ENCODE peak calls at places on chromosomes 6 and 20, in nine cellular contexts. One of them, this sample, is unnamed.

GRCh38 chr20:62603021-62603906 is 39.0 kb upstream of the SLCO4A1 start:
- DNase-seq in NB4: peak; percentile 99
- DNase-seq in breast epithelium: peak; percentile 97
- DNase-seq in stomach: peak; percentile 88
- DNase-seq in IMR-90: peak; percentile 47
- DNase-seq in right lobe of liver: peak; percentile 81
- DNase-seq in heart left ventricle: peak; percentile 86
- DNase-seq in esophagus squamous epithelium: no peak
- DNase-seq in K562: no peak
- DNase-seq in this sample: no peak

GRCh38 chr6:44096615-44097014 is 30.6 kb downstream of the MRPL14 start:
- DNase-seq in NB4: peak; percentile 77
- DNase-seq in breast epithelium: peak; percentile 70
- DNase-seq in stomach: peak; percentile 83
- DNase-seq in IMR-90: peak; percentile 72
- DNase-seq in right lobe of liver: peak; percentile 82
- DNase-seq in heart left ventricle: peak; percentile 79
- DNase-seq in esophagus squamous epithelium: no peak
- DNase-seq in K562: peak; percentile 73
- DNase-seq in this sample: peak; percentile 88

GRCh38 chr6:33874136-33874535 is 70.3 kb upstream of the MLN start:
- DNase-seq in NB4: no peak
- DNase-seq in breast epithelium: no peak
- DNase-seq in stomach: no peak
- DNase-seq in IMR-90: no peak
- DNase-seq in right lobe of liver: no peak
- DNase-seq in heart left ventricle: no peak
- DNase-seq in esophagus squamous epithelium: no peak
- DNase-seq in K562: no peak
- DNase-seq in this sample: no peak

GRCh38 chr6:134316733-134317431 is 1.0 kb downstream of the SGK1 start:
- DNase-seq in NB4: no peak
- DNase-seq in breast epithelium: no peak
- DNase-seq in stomach: no peak
- DNase-seq in IMR-90: no peak
- DNase-seq in right lobe of liver: no peak
- DNase-seq in heart left ventricle: no peak
- DNase-seq in esophagus squamous epithelium: no peak
- DNase-seq in K562: no peak
- DNase-seq in this sample: peak; percentile 60

GRCh38 chr20:10288421-10288820 is 69.8 kb downstream of the SNAP25 start:
- DNase-seq in NB4: no peak
- DNase-seq in breast epithelium: no peak
- DNase-seq in stomach: no peak
- DNase-seq in IMR-90: no peak
- DNase-seq in right lobe of liver: no peak
- DNase-seq in heart left ventricle: no peak
- DNase-seq in esophagus squamous epithelium: no peak
- DNase-seq in K562: no peak
- DNase-seq in this sample: no peak

GRCh38 chr6:100116409-100117194 is 122.6 kb upstream of the MCHR2 start:
- DNase-seq in NB4: peak; percentile 74
- DNase-seq in breast epithelium: no peak
- DNase-seq in stomach: no peak
- DNase-seq in IMR-90: peak; percentile 76
- DNase-seq in right lobe of liver: no peak
- DNase-seq in heart left ventricle: no peak
- DNase-seq in esophagus squamous epithelium: no peak
- DNase-seq in K562: peak; percentile 71
- DNase-seq in this sample: peak; percentile 65

GRCh38 chr6:38234934-38235678 is 404.6 kb downstream of the BTBD9 start:
- DNase-seq in NB4: no peak
- DNase-seq in breast epithelium: no peak
- DNase-seq in stomach: no peak
- DNase-seq in IMR-90: no peak
- DNase-seq in right lobe of liver: no peak
- DNase-seq in heart left ventricle: no peak
- DNase-seq in esophagus squamous epithelium: no peak
- DNase-seq in K562: no peak
- DNase-seq in this sample: no peak

GRCh38 chr6:100664274-100665040 is 199.7 kb upstream of the SIM1 start:
- DNase-seq in NB4: peak; percentile 47
- DNase-seq in breast epithelium: no peak
- DNase-seq in stomach: no peak
- DNase-seq in IMR-90: peak; percentile 57
- DNase-seq in right lobe of liver: no peak
- DNase-seq in heart left ventricle: no peak
- DNase-seq in esophagus squamous epithelium: no peak
- DNase-seq in K562: peak; percentile 31
- DNase-seq in this sample: peak; percentile 38

GRCh38 chr6:130453230-130453629 is 87.4 kb downstream of the TMEM200A start:
- DNase-seq in NB4: no peak
- DNase-seq in breast epithelium: no peak
- DNase-seq in stomach: no peak
- DNase-seq in IMR-90: peak; percentile 80
- DNase-seq in right lobe of liver: no peak
- DNase-seq in heart left ventricle: no peak
- DNase-seq in esophagus squamous epithelium: no peak
- DNase-seq in K562: no peak
- DNase-seq in this sample: no peak

GRCh38 chr20:44810061-44810390 is 320 bp downstream of the RIMS4 start:
- DNase-seq in NB4: no peak
- DNase-seq in breast epithelium: no peak
- DNase-seq in stomach: no peak
- DNase-seq in IMR-90: no peak
- DNase-seq in right lobe of liver: no peak
- DNase-seq in heart left ventricle: no peak
- DNase-seq in esophagus squamous epithelium: no peak
- DNase-seq in K562: no peak
- DNase-seq in this sample: no peak

GRCh38 chr20:37945034-37945660 is 42.2 kb downstream of the VSTM2L start:
- DNase-seq in NB4: no peak
- DNase-seq in breast epithelium: no peak
- DNase-seq in stomach: peak; percentile 24
- DNase-seq in IMR-90: no peak
- DNase-seq in right lobe of liver: peak; percentile 35
- DNase-seq in heart left ventricle: no peak
- DNase-seq in esophagus squamous epithelium: no peak
- DNase-seq in K562: no peak
- DNase-seq in this sample: no peak

DNA sequence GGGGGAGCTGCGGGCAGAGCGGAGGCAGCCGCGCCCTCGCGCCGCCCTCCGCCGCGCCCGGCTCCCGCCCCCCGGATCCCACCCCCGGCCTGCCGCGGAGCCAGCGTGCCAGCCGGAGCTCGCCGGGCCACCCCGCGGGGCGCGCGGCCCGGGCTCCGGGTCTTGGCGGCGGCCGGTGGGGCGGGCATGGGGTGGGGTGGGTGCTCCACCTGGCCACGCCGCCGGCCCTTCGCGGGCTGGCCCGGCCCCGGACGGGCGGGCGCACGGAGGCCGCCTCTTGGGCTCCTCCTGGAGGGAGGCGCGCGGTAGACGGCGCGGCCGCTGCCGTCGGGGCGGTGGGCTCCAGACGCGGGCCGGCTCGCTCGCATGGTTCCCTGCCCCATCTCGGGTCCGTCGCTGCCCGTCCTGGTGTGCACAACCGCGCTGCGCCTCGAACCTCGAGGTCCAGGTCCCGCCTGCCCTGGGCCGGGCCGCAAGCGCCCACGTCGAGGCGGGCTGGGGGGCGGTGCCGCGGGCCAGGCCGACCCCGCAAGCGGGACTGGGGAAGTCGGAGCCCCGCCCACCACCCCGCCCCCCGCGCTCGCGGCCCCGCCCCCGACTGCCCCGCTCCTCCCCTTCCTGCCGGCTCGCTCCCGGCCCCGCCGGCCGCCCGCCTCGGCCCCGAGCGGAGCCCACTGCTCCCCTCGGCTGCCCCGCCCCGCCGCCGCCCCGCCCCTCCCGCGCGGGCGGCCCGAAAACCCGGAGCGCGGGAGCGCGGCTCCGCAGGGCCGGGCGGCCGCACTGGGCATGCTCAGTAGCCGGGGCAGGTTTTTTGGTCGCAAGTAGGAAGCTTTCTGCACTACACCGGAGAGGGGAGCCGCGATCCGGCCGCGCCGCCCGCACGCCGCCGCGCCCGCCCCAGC is at the start of gene CDYL:
- DNase-seq in NB4: peak; percentile 92
- DNase-seq in breast epithelium: peak; percentile 82
- DNase-seq in stomach: peak; percentile 92
- DNase-seq in IMR-90: peak; percentile 85
- DNase-seq in right lobe of liver: peak; percentile 89
- DNase-seq in heart left ventricle: peak; percentile 95
- DNase-seq in esophagus squamous epithelium: peak; percentile 22
- DNase-seq in K562: peak; percentile 93
- DNase-seq in this sample: peak; percentile 93
- TF ChIP-seq POLR2A in NB4: peak; percentile 28
- TF ChIP-seq POLR2A in breast epithelium: no peak
- TF ChIP-seq POLR2A in stomach: no peak
- TF ChIP-seq POLR2A in IMR-90: no peak
- TF ChIP-seq POLR2A in right lobe of liver: peak; percentile 37
- TF ChIP-seq POLR2A in heart left ventricle: no peak
- TF ChIP-seq POLR2A in esophagus squamous epithelium: no peak
- TF ChIP-seq POLR2A in K562: no peak
- TF ChIP-seq POLR2A in this sample: no peak

DNA sequence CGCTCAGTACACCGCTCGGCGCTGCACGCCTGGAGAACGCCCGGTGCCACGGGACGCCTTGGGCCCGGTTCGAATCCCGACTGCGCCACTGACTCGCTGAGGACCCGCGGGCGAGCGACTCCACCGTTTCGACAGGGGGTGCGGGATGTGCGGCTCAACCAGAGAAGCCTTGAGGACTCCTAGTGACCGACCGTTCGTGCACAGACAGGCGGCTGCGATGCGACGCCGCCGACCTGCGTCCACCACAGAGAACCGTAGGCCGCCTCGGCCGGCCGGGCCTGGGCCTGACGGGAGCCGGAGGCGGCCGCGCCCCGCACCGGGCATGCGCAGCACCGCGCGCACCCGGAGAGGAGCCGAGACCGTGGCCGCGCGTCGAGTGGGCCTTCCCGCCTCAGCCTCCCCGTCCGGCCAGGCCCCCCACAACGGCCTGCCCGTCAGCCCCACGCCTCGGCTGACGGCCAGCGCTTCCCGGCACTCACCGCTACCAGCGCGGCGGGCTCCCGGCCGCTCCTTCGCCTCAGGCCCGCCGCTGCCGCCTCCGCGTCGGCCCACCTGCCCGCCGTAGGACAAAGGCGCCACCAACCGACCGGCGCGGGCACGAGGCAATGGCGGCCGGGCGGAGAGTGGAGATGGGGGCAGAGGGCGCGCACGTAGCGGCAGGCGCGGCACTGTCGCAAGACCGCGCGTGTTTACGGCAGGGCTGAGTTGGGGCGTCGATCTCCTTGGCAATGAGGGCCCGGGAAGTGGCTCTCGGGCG is at the start of gene NCOA5:
- DNase-seq in NB4: peak; percentile 98
- DNase-seq in breast epithelium: peak; percentile 95
- DNase-seq in stomach: peak; percentile 95
- DNase-seq in IMR-90: peak; percentile 95
- DNase-seq in right lobe of liver: peak; percentile 96
- DNase-seq in heart left ventricle: peak; percentile 98
- DNase-seq in esophagus squamous epithelium: peak; percentile 75
- DNase-seq in K562: peak; percentile 96
- DNase-seq in this sample: peak; percentile 97
- TF ChIP-seq POLR2A in NB4: peak; percentile 93
- TF ChIP-seq POLR2A in breast epithelium: peak; percentile 61
- TF ChIP-seq POLR2A in stomach: no peak
- TF ChIP-seq POLR2A in IMR-90: peak; percentile 94
- TF ChIP-seq POLR2A in right lobe of liver: peak; percentile 95
- TF ChIP-seq POLR2A in heart left ventricle: no peak
- TF ChIP-seq POLR2A in esophagus squamous epithelium: no peak
- TF ChIP-seq POLR2A in K562: peak; percentile 90
- TF ChIP-seq POLR2A in this sample: peak; percentile 89

GRCh38 chr6:7256785-7257184 is 56.2 kb downstream of the SSR1 start:
- DNase-seq in NB4: no peak
- DNase-seq in breast epithelium: no peak
- DNase-seq in stomach: no peak
- DNase-seq in IMR-90: no peak
- DNase-seq in right lobe of liver: no peak
- DNase-seq in heart left ventricle: peak; percentile 33
- DNase-seq in esophagus squamous epithelium: no peak
- DNase-seq in K562: no peak
- DNase-seq in this sample: no peak
- TF ChIP-seq POLR2A in NB4: no peak
- TF ChIP-seq POLR2A in breast epithelium: no peak
- TF ChIP-seq POLR2A in stomach: no peak
- TF ChIP-seq POLR2A in IMR-90: no peak
- TF ChIP-seq POLR2A in right lobe of liver: no peak
- TF ChIP-seq POLR2A in heart left ventricle: no peak
- TF ChIP-seq POLR2A in esophagus squamous epithelium: no peak
- TF ChIP-seq POLR2A in K562: no peak
- TF ChIP-seq POLR2A in this sample: no peak

GRCh38 chr20:58897493-58897892 is 45.0 kb downstream of the GNAS start:
- DNase-seq in NB4: no peak
- DNase-seq in breast epithelium: no peak
- DNase-seq in stomach: no peak
- DNase-seq in IMR-90: no peak
- DNase-seq in right lobe of liver: no peak
- DNase-seq in heart left ventricle: no peak
- DNase-seq in esophagus squamous epithelium: no peak
- DNase-seq in K562: no peak
- DNase-seq in this sample: no peak

GRCh38 chr20:58894652-58895051 is 42.1 kb downstream of the GNAS start:
- DNase-seq in NB4: no peak
- DNase-seq in breast epithelium: no peak
- DNase-seq in stomach: no peak
- DNase-seq in IMR-90: no peak
- DNase-seq in right lobe of liver: no peak
- DNase-seq in heart left ventricle: no peak
- DNase-seq in esophagus squamous epithelium: no peak
- DNase-seq in K562: no peak
- DNase-seq in this sample: no peak

GRCh38 chr20:58896820-58897219 is 44.3 kb downstream of the GNAS start:
- DNase-seq in NB4: no peak
- DNase-seq in breast epithelium: no peak
- DNase-seq in stomach: no peak
- DNase-seq in IMR-90: no peak
- DNase-seq in right lobe of liver: no peak
- DNase-seq in heart left ventricle: no peak
- DNase-seq in esophagus squamous epithelium: no peak
- DNase-seq in K562: no peak
- DNase-seq in this sample: no peak

GRCh38 chr20:58895099-58895795 is 42.7 kb downstream of the GNAS start:
- DNase-seq in NB4: no peak
- DNase-seq in breast epithelium: no peak
- DNase-seq in stomach: no peak
- DNase-seq in IMR-90: no peak
- DNase-seq in right lobe of liver: no peak
- DNase-seq in heart left ventricle: no peak
- DNase-seq in esophagus squamous epithelium: no peak
- DNase-seq in K562: no peak
- DNase-seq in this sample: no peak

DNA sequence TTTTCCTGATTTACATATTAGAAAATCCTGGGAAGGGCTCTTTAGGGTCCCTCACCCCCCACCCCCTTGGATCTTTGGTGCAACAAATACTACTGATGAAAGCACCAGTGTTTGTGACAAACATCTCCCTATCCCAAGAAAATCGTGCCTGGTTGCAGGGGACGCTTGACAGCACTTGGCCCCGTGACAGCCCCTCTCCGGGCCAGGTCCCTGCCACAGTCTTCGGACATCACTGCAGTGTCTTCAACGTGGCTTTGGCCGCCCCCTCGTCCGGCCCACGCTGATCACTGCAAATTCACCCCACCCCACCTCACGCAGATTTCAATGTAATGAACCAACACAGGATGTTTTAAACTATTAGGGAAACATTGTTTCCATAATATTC is 43.3 kb downstream of the GNAS start:
- DNase-seq in NB4: no peak
- DNase-seq in breast epithelium: no peak
- DNase-seq in stomach: no peak
- DNase-seq in IMR-90: no peak
- DNase-seq in right lobe of liver: no peak
- DNase-seq in heart left ventricle: no peak
- DNase-seq in esophagus squamous epithelium: no peak
- DNase-seq in K562: no peak
- DNase-seq in this sample: no peak
- TF ChIP-seq POLR2A in NB4: no peak
- TF ChIP-seq POLR2A in breast epithelium: no peak
- TF ChIP-seq POLR2A in stomach: no peak
- TF ChIP-seq POLR2A in IMR-90: no peak
- TF ChIP-seq POLR2A in right lobe of liver: no peak
- TF ChIP-seq POLR2A in heart left ventricle: no peak
- TF ChIP-seq POLR2A in esophagus squamous epithelium: no peak
- TF ChIP-seq POLR2A in K562: no peak
- TF ChIP-seq POLR2A in this sample: no peak

This sample was measured in erythroblast.